ENCODE peak calls at places on chromosome 18, in seven cellular contexts. Q, O, I, M, J, C and X are unnamed samples.
A peak's percentile ranks its signal among the peaks of the same experiment; 100 is the strongest.

GRCh38 chr18:68566991-68567390 is 147.9 kb downstream of the TMX3 start:
- DNase-seq in Q (no peak), O (no peak), I (no peak), M (no peak), J (no peak), C (no peak), X (no peak)

GRCh38 chr18:45282101-45282812 is 333.0 kb upstream of the SLC14A2 start:
- DNase-seq in Q (no peak), O (no peak), I (no peak), M (no peak), J (no peak), C (no peak), X (no peak)

GRCh38 chr18:33014060-33014796 is 241.4 kb upstream of the KLHL14 start:
- DNase-seq in Q (no peak), O (no peak), I (no peak), M (no peak), J (peak; percentile 81), C (no peak), X (peak; percentile 44)

GRCh38 chr18:49832221-49832647 is 18.9 kb upstream of the ACAA2 start:
- DNase-seq in Q (no peak), O (no peak), I (no peak), M (no peak), J (no peak), C (no peak), X (no peak)

GRCh38 chr18:79030680-79031079 is 38.5 kb upstream of the ATP9B start:
- DNase-seq in Q (no peak), O (no peak), I (peak; percentile 51), M (no peak), J (no peak), C (no peak), X (no peak)

GRCh38 chr18:56233595-56233994 is 404.8 kb downstream of the TXNL1 start:
- DNase-seq in Q (peak; percentile 92), O (no peak), I (no peak), M (no peak), J (peak; percentile 28), C (no peak), X (no peak)

GRCh38 chr18:2655954-2656236 is 369 bp downstream of the SMCHD1 start:
- DNase-seq in Q (no peak), O (no peak), I (no peak), M (no peak), J (no peak), C (no peak), X (peak; percentile 75)

GRCh38 chr18:43278401-43278800 is 1.1 kb upstream of the SYT4 start:
- DNase-seq in Q (no peak), O (no peak), I (no peak), M (no peak), J (no peak), C (no peak), X (no peak)

GRCh38 chr18:34857310-34857709 is 147.2 kb downstream of the DTNA start:
- DNase-seq in Q (no peak), O (no peak), I (no peak), M (no peak), J (no peak), C (no peak), X (no peak)

GRCh38 chr18:24982831-24983230 is 369.1 kb downstream of the ZNF521 start:
- DNase-seq in Q (peak; percentile 46), O (no peak), I (no peak), M (no peak), J (peak; percentile 73), C (no peak), X (no peak)

GRCh38 chr18:43276471-43276870 is 819 bp downstream of the SYT4 start:
- DNase-seq in Q (no peak), O (no peak), I (no peak), M (no peak), J (no peak), C (no peak), X (no peak)

GRCh38 chr18:11043694-11044093 is 105.7 kb downstream of the PIEZO2 start:
- DNase-seq in Q (no peak), O (no peak), I (no peak), M (no peak), J (no peak), C (no peak), X (no peak)

GRCh38 chr18:812123-812672 is at the start of gene YES1:
- DNase-seq in Q (peak; percentile 61), O (peak; percentile 86), I (peak; percentile 74), M (peak; percentile 83), J (peak; percentile 85), C (peak; percentile 90), X (peak; percentile 90)

GRCh38 chr18:42742976-42743755 is 372.3 kb downstream of the RIT2 start:
- DNase-seq in Q (no peak), O (no peak), I (peak; percentile 54), M (no peak), J (peak; percentile 3), C (no peak), X (peak; percentile 52)

GRCh38 chr18:676069-676468 is 18.6 kb downstream of the TYMS start:
- DNase-seq in Q (no peak), O (no peak), I (no peak), M (no peak), J (no peak), C (no peak), X (no peak)

GRCh38 chr18:63119647-63120046 is 199.9 kb downstream of the BCL2 start:
- DNase-seq in Q (peak; percentile 8), O (no peak), I (peak; percentile 35), M (peak; percentile 45), J (peak; percentile 19), C (no peak), X (peak; percentile 65)

GRCh38 chr18:50560681-50561629 is 1.1 kb downstream of the MAPK4 start:
- DNase-seq in Q (no peak), O (peak; percentile 12), I (peak; percentile 23), M (peak; percentile 46), J (no peak), C (peak; percentile 73), X (peak; percentile 40)

GRCh38 chr18:10442551-10442971 is 11.9 kb upstream of the APCDD1 start:
- DNase-seq in Q (no peak), O (no peak), I (no peak), M (no peak), J (peak; percentile 19), C (no peak), X (peak; percentile 13)

GRCh38 chr18:5380581-5380980 is 85.1 kb upstream of the ZBTB14 start:
- DNase-seq in Q (no peak), O (no peak), I (no peak), M (no peak), J (no peak), C (no peak), X (no peak)

GRCh38 chr18:48683197-48683596 is 144.4 kb downstream of the CTIF start:
- DNase-seq in Q (no peak), O (no peak), I (no peak), M (no peak), J (no peak), C (no peak), X (no peak)

GRCh38 chr18:45378308-45378707 is 237.0 kb upstream of the SLC14A2 start:
- DNase-seq in Q (no peak), O (no peak), I (no peak), M (no peak), J (no peak), C (no peak), X (no peak)

GRCh38 chr18:37612519-37612918 is 46.9 kb upstream of the CELF4 start:
- DNase-seq in Q (no peak), O (no peak), I (no peak), M (no peak), J (no peak), C (peak; percentile 23), X (no peak)

GRCh38 chr18:37608876-37609275 is 43.3 kb upstream of the CELF4 start:
- DNase-seq in Q (no peak), O (no peak), I (no peak), M (no peak), J (no peak), C (peak; percentile 6), X (no peak)

GRCh38 chr18:37611623-37612279 is 46.2 kb upstream of the CELF4 start:
- DNase-seq in Q (no peak), O (no peak), I (no peak), M (no peak), J (no peak), C (peak; percentile 16), X (no peak)

GRCh38 chr18:37604032-37604431 is 38.4 kb upstream of the CELF4 start:
- DNase-seq in Q (no peak), O (no peak), I (no peak), M (no peak), J (no peak), C (peak; percentile 7), X (no peak)

GRCh38 chr18:37607281-37607680 is 41.7 kb upstream of the CELF4 start:
- DNase-seq in Q (no peak), O (no peak), I (no peak), M (no peak), J (no peak), C (peak; percentile 17), X (no peak)
- H2BK5ac ChIP-seq in Q (no peak overlapping the region), O (no peak overlapping the region), I (no peak overlapping the region), M (no peak overlapping the region), J (no peak overlapping the region), C (no peak overlapping the region), X (no peak overlapping the region)

GRCh38 chr18:53639696-53640095 is 584.8 kb downstream of the MBD2 start:
- DNase-seq in Q (no peak), O (no peak), I (no peak), M (no peak), J (no peak), C (no peak), X (peak; percentile 31)
- H3K23ac ChIP-seq in Q (no peak overlapping the region), O (no peak overlapping the region), I (no peak overlapping the region), M (no peak overlapping the region), J (no peak overlapping the region), C (no peak overlapping the region), X (no peak overlapping the region)

DNA sequence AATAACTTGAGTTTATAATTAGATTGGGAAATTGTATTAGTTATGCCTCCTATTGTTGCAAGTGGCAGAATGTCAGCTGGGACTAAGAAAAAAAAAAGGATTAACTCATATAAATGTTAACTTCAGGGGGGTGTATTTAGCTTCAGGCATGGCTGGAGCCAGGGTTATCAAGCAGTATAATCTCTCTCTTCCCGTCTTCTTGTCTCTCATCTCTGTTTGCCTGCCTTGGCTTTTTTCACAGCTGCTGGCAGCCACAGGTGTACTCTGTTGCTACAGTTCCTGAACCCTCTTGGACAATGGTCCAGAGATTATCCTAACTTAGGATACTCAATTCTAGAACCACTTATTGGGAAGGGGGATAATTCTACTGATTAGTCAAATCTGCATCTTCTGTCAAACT is 370.7 kb upstream of the MEX3C start:
- DNase-seq in Q (no peak), O (no peak), I (no peak), M (no peak), J (no peak), C (no peak), X (no peak)
- H2BK5ac ChIP-seq in Q (no peak overlapping the region), O (no peak overlapping the region), I (no peak overlapping the region), M (no peak overlapping the region), J (no peak overlapping the region), C (no peak overlapping the region), X (no peak overlapping the region)

DNA sequence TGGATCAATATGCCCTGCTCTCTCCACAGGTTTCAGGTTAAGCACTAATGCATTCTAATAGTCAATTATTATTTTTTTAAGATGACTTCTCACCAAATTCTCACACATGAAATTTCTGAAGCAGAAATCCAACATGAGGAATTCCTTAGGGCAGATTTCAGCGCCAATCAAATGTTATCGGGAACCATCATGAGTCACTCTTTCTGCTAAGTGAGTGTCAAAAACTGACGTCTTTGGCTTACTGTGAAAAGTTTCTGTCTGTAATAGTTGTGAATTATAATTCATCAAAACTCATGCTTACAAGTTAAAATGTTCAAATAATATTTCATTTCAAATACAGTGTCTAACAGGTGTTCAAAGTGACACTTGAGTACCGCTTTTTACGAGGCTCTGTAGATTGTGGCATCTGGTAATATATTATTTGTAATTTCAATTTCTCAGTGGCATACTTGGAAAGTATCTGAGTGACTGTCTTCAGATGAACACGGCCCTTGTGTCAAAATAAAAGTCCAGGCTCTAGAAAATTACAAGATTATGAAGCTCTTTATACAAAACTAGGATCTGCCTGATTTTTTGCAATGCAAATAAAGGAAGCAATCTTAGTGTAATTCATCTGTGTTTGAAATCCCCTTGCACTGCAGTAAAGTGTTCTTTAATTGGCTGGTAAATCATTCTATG is 1038.7 kb downstream of the SOCS6 start:
- DNase-seq in Q (no peak), O (no peak), I (no peak), M (no peak), J (no peak), C (no peak), X (no peak)
- H3K23ac ChIP-seq in Q (no peak overlapping the region), O (no peak overlapping the region), I (no peak overlapping the region), M (no peak overlapping the region), J (no peak overlapping the region), C (no peak overlapping the region), X (no peak overlapping the region)